ENCODE peak calls at places on chromosome 16, in five cellular contexts. M is HuH-7; H is epithelial cell of prostate; C is CD4-positive, alpha-beta T cell; A is M059J. U is an unnamed sample.
A peak's percentile ranks its signal among the peaks of the same experiment; 100 is the strongest.

GRCh38 chr16:4345439-4346204 is 5.5 kb downstream of the PAM16 start:
- DNase-seq in M (peak; percentile 77), H (no peak), C (no peak), A (no peak), U (no peak)

GRCh38 chr16:84032458-84033178 is 10.0 kb downstream of the SLC38A8 start:
- DNase-seq in M (no peak), H (no peak), C (no peak), A (no peak), U (no peak)

GRCh38 chr16:9546438-9546786 is 455.0 kb downstream of the HAPSTR1 start:
- DNase-seq in M (no peak), H (no peak), C (no peak), A (no peak), U (no peak)

GRCh38 chr16:11112723-11113348 is 143.2 kb downstream of the SOCS1 start:
- DNase-seq in M (no peak), H (no peak), C (no peak), A (no peak), U (no peak)

GRCh38 chr16:69865701-69866100 is 85.4 kb upstream of the CLEC18A start:
- DNase-seq in M (peak; percentile 37), H (no peak), C (no peak), A (peak; percentile 91), U (no peak)

GRCh38 chr16:61936522-61936921 is 99.7 kb downstream of the CDH8 start:
- DNase-seq in M (no peak), H (no peak), C (no peak), A (no peak), U (no peak)

GRCh38 chr16:9402293-9402865 is 310.9 kb downstream of the HAPSTR1 start:
- DNase-seq in M (no peak), H (no peak), C (no peak), A (no peak), U (no peak)

GRCh38 chr16:57652695-57653471 is 15.2 kb upstream of the ADGRG3 start:
- DNase-seq in M (no peak), H (no peak), C (no peak), A (no peak), U (no peak)

GRCh38 chr16:87047221-87048037 is 269.8 kb downstream of the C16orf95 start:
- DNase-seq in M (no peak), H (no peak), C (no peak), A (no peak), U (no peak)

GRCh38 chr16:89827383-89828198 is 684 bp upstream of the SPIRE2 start:
- DNase-seq in M (peak; percentile 65), H (no peak), C (no peak), A (peak; percentile 91), U (no peak)

GRCh38 chr16:28834349-28834748 is 11.6 kb downstream of the ATXN2L start:
- DNase-seq in M (no peak), H (no peak), C (no peak), A (no peak), U (no peak)

GRCh38 chr16:49050607-49051006 is 231.0 kb downstream of the CBLN1 start:
- DNase-seq in M (no peak), H (no peak), C (no peak), A (no peak), U (no peak)

GRCh38 chr16:57764341-57765159 is 29.0 kb downstream of the KATNB1 start:
- DNase-seq in M (peak; percentile 37), H (peak; percentile 67), C (no peak), A (peak; percentile 95), U (no peak)

GRCh38 chr16:48117217-48118105 is 38.3 kb downstream of the ABCC12 start:
- DNase-seq in M (peak; percentile 76), H (no peak), C (peak; percentile 50), A (peak; percentile 47), U (peak; percentile 23)

GRCh38 chr16:57971848-57972247 is 920 bp upstream of the CNGB1 start:
- DNase-seq in M (no peak), H (no peak), C (no peak), A (no peak), U (no peak)

GRCh38 chr16:51544850-51545467 is 393.9 kb upstream of the SALL1 start:
- DNase-seq in M (no peak), H (no peak), C (no peak), A (no peak), U (no peak)

GRCh38 chr16:31105677-31106213 is 2.4 kb upstream of the BCKDK start:
- DNase-seq in M (peak; percentile 82), H (no peak), C (peak; percentile 81), A (peak; percentile 46), U (peak; percentile 52)

GRCh38 chr16:87795336-87795735 is 29.6 kb upstream of the KLHDC4 start:
- DNase-seq in M (no peak), H (no peak), C (no peak), A (no peak), U (no peak)

GRCh38 chr16:68264128-68265077 is at the start of gene SLC7A6:
- DNase-seq in M (peak; percentile 89), H (no peak), C (peak; percentile 82), A (peak; percentile 77), U (peak; percentile 74)

GRCh38 chr16:28010671-28011070 is 52.8 kb downstream of the GSG1L start:
- DNase-seq in M (no peak), H (no peak), C (no peak), A (no peak), U (no peak)

GRCh38 chr16:2968368-2968737 is 795 bp upstream of the PAQR4 start:
- DNase-seq in M (no peak), H (no peak), C (no peak), A (no peak), U (no peak)

GRCh38 chr16:84220851-84221250 is 19.0 kb downstream of the KCNG4 start:
- DNase-seq in M (no peak), H (no peak), C (no peak), A (peak; percentile 22), U (no peak)

GRCh38 chr16:11308493-11309283 is 27.6 kb upstream of the PRM1 start:
- DNase-seq in M (no peak), H (no peak), C (no peak), A (no peak), U (no peak)

GRCh38 chr16:6038966-6039530 is 941.5 kb upstream of the EEF2KMT start:
- DNase-seq in M (no peak), H (no peak), C (no peak), A (no peak), U (no peak)

GRCh38 chr16:10941127-10941933 is 938 bp downstream of the DEXI start:
- DNase-seq in M (no peak), H (no peak), C (no peak), A (peak; percentile 38), U (no peak)

GRCh38 chr16:12141556-12141955 is 165.0 kb downstream of the SNX29 start:
- DNase-seq in M (no peak), H (no peak), C (no peak), A (peak; percentile 58), U (no peak)

GRCh38 chr16:57083469-57083868 is 8.9 kb upstream of the CPNE2 start:
- DNase-seq in M (no peak), H (no peak), C (no peak), A (no peak), U (no peak)

GRCh38 chr16:11145821-11146211 is 110.2 kb downstream of the SOCS1 start:
- DNase-seq in M (no peak), H (no peak), C (no peak), A (no peak), U (no peak)

GRCh38 chr16:84138824-84139627 is 6.0 kb downstream of the HSDL1 start:
- DNase-seq in M (peak; percentile 88), H (no peak), C (no peak), A (peak; percentile 75), U (no peak)

U was measured in activated T-helper 1 cell treated with Interleukin-2 at 50 U/mL for 16 hours.